ENCODE peak calls at places on chromosomes 11 and 22, in six cellular contexts. L is lower lobe of right lung, T is AG04450, O is heart right ventricle, G is HL-60, I is fibroblast of pulmonary artery. F is an unnamed sample.

GRCh38 chr11:66934971-66935779 is 23.0 kb downstream of the PC start:
- DNase-seq in L (no peak), T (no peak), O (no peak), G (no peak), I (peak; percentile 69), F (no peak)

GRCh38 chr22:38034278-38034882 is 22.8 kb upstream of the PICK1 start:
- DNase-seq in L (peak; percentile 76), T (peak; percentile 81), O (peak; percentile 74), G (peak; percentile 89), I (peak; percentile 93), F (peak; percentile 59)

GRCh38 chr11:122780296-122780949 is 57.9 kb upstream of the CRTAM start:
- DNase-seq in L (no peak), T (no peak), O (no peak), G (no peak), I (no peak), F (no peak)

GRCh38 chr11:1230121-1230455 is 7.2 kb downstream of the MUC5B start:
- DNase-seq in L (no peak), T (no peak), O (no peak), G (no peak), I (no peak), F (no peak)

GRCh38 chr11:2481253-2481652 is 36.4 kb downstream of the KCNQ1 start:
- DNase-seq in L (no peak), T (no peak), O (no peak), G (peak; percentile 33), I (no peak), F (no peak)

GRCh38 chr22:22362939-22363338 is 118.4 kb downstream of the VPREB1 start:
- DNase-seq in L (no peak), T (no peak), O (no peak), G (no peak), I (no peak), F (no peak)

GRCh38 chr11:73931039-73931645 is 19.7 kb upstream of the DNAJB13 start:
- DNase-seq in L (no peak), T (peak; percentile 54), O (no peak), G (peak; percentile 27), I (peak; percentile 91), F (peak; percentile 76)

GRCh38 chr22:33652596-33652995 is 267.7 kb downstream of the LARGE1 start:
- DNase-seq in L (no peak), T (no peak), O (no peak), G (no peak), I (no peak), F (no peak)

GRCh38 chr22:38203090-38203810 is 1.5 kb downstream of the MAFF start:
- DNase-seq in L (peak; percentile 85), T (no peak), O (no peak), G (no peak), I (peak; percentile 50), F (no peak)

GRCh38 chr11:62909107-62909894 is 11.9 kb downstream of the CHRM1 start:
- DNase-seq in L (peak; percentile 82), T (peak; percentile 39), O (peak; percentile 80), G (no peak), I (peak; percentile 73), F (peak; percentile 59)

GRCh38 chr11:60985991-60986915 is 14.8 kb downstream of the CD6 start:
- DNase-seq in L (peak; percentile 81), T (peak; percentile 3), O (no peak), G (peak; percentile 26), I (peak; percentile 33), F (no peak)

GRCh38 chr11:125155767-125156166 is 8.8 kb upstream of the PKNOX2 start:
- DNase-seq in L (no peak), T (no peak), O (no peak), G (no peak), I (no peak), F (no peak)

GRCh38 chr11:12762283-12762682 is 88.1 kb downstream of the TEAD1 start:
- DNase-seq in L (no peak), T (no peak), O (no peak), G (no peak), I (no peak), F (no peak)

GRCh38 chr11:2202071-2202899 is 30.7 kb upstream of the TH start:
- DNase-seq in L (peak; percentile 79), T (no peak), O (no peak), G (no peak), I (no peak), F (no peak)

GRCh38 chr11:45456686-45457085 is 170.5 kb upstream of the SYT13 start:
- DNase-seq in L (no peak), T (no peak), O (no peak), G (no peak), I (no peak), F (no peak)

GRCh38 chr22:45731041-45731797 is 59.6 kb downstream of the ATXN10 start:
- DNase-seq in L (no peak), T (no peak), O (no peak), G (no peak), I (peak; percentile 34), F (no peak)

GRCh38 chr11:13358871-13359270 is 81.3 kb downstream of the BMAL1 start:
- DNase-seq in L (no peak), T (no peak), O (no peak), G (no peak), I (no peak), F (peak; percentile 18)

GRCh38 chr11:119403021-119403420 is 20.0 kb downstream of the THY1 start:
- DNase-seq in L (no peak), T (no peak), O (no peak), G (no peak), I (no peak), F (no peak)

GRCh38 chr11:46277623-46278386 is at the start of gene CREB3L1:
- DNase-seq in L (peak; percentile 70), T (no peak), O (peak; percentile 30), G (no peak), I (no peak), F (no peak)

GRCh38 chr22:42289671-42290269 is 19.3 kb upstream of the TCF20 start:
- DNase-seq in L (no peak), T (no peak), O (no peak), G (no peak), I (no peak), F (peak; percentile 54)

GRCh38 chr11:74157169-74157568 is 13.6 kb downstream of the C2CD3 start:
- DNase-seq in L (no peak), T (no peak), O (no peak), G (no peak), I (no peak), F (no peak)

GRCh38 chr22:24379536-24379935 is 47.9 kb upstream of the ADORA2A start:
- DNase-seq in L (no peak), T (no peak), O (no peak), G (no peak), I (no peak), F (no peak)

GRCh38 chr22:27460596-27461347 is 340.8 kb downstream of the MN1 start:
- DNase-seq in L (no peak), T (peak; percentile 18), O (no peak), G (no peak), I (peak; percentile 54), F (no peak)

GRCh38 chr22:19879651-19879995 is 24.9 kb upstream of the GNB1L start:
- DNase-seq in L (peak; percentile 39), T (no peak), O (no peak), G (no peak), I (no peak), F (no peak)

GRCh38 chr11:8809605-8810272 is 101.2 kb upstream of the AKIP1 start:
- DNase-seq in L (no peak), T (no peak), O (no peak), G (no peak), I (no peak), F (no peak)

GRCh38 chr22:37274380-37274862 is 7.9 kb upstream of the CYTH4 start:
- DNase-seq in L (peak; percentile 85), T (no peak), O (peak; percentile 52), G (peak; percentile 95), I (no peak), F (no peak)

GRCh38 chr22:30575011-30575671 is 676 bp upstream of the GAL3ST1 start:
- DNase-seq in L (no peak), T (peak; percentile 38), O (peak; percentile 9), G (no peak), I (peak; percentile 88), F (no peak)

GRCh38 chr11:82494988-82495432 is 238.7 kb downstream of the FAM181B start:
- DNase-seq in L (no peak), T (no peak), O (no peak), G (no peak), I (no peak), F (no peak)

GRCh38 chr22:19463491-19464469 is 15.2 kb downstream of the UFD1 start:
- DNase-seq in L (no peak), T (peak; percentile 24), O (peak; percentile 32), G (no peak), I (no peak), F (no peak)

GRCh38 chr11:41457216-41458014 is 2.0 kb downstream of the LRRC4C start:
- DNase-seq in L (no peak), T (no peak), O (no peak), G (no peak), I (no peak), F (no peak)

GRCh38 chr11:41456288-41456687 is 3.2 kb downstream of the LRRC4C start:
- DNase-seq in L (no peak), T (no peak), O (no peak), G (no peak), I (no peak), F (no peak)

GRCh38 chr11:41461057-41461681 is 1.7 kb upstream of the LRRC4C start:
- DNase-seq in L (no peak), T (no peak), O (no peak), G (no peak), I (peak; percentile 25), F (no peak)

GRCh38 chr11:41459602-41460405 is at the start of gene LRRC4C:
- DNase-seq in L (no peak), T (no peak), O (no peak), G (no peak), I (no peak), F (no peak)
- H3K4me3 ChIP-seq in L (no peak within 1 kb of the TSS), T (no peak within 1 kb of the TSS), O (no peak within 1 kb of the TSS), G (no peak within 1 kb of the TSS), I (no peak within 1 kb of the TSS), F (peak within 1 kb of the TSS; percentile 30)

GRCh38 chr22:28783786-28784671 is 11.5 kb downstream of the CCDC117 start:
- DNase-seq in L (no peak), T (peak; percentile 15), O (no peak), G (no peak), I (no peak), F (no peak)
- H3K4me3 ChIP-seq in L (peak overlapping the region; percentile 7), T (no peak overlapping the region), O (no peak overlapping the region), G (no peak overlapping the region), I (no peak overlapping the region), F (no peak overlapping the region)

DNA sequence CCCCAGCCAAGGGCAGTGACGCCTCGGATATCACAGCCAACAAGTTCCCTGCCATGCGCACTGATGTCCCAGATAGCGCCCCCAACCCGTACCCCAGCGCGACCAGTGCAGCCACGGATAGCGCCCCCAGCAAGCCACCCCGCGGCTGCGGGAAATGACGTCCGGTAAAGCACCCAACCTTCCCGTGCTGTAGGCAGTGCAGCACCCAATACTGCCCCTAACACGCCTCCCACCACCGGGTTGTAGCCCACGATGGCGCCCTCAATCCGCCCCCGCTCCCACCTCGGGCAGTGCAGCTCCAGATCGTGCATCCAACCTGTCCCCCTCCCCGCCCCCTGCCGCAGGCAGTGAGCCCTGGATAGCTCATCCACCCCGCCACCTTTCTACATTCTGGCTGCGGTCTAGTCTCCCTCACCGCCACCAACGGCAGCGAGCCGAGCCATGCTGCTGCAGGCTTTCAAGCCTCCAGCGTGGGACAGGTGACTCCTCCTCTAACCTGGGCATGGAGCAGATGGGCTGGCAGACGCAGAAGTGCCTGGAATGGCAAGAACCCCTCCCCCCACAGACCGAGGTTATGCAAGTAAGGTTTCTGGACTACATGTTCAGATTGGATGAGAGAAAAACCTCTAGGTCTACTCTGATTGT is 540 bp downstream of the RFPL2 start:
- DNase-seq in L (no peak), T (no peak), O (no peak), G (peak; percentile 33), I (no peak), F (no peak)
- H3K4me3 ChIP-seq in L (peak overlapping the region; percentile 33), T (no peak overlapping the region), O (peak overlapping the region; percentile 20), G (peak overlapping the region; percentile 41), I (no peak overlapping the region), F (peak overlapping the region; percentile 6)

GRCh38 chr22:40204331-40205116 is 26.8 kb downstream of the TNRC6B start:
- DNase-seq in L (no peak), T (no peak), O (no peak), G (no peak), I (peak; percentile 59), F (no peak)
- H3K4me3 ChIP-seq in L (no peak overlapping the region), T (no peak overlapping the region), O (no peak overlapping the region), G (no peak overlapping the region), I (no peak overlapping the region), F (no peak overlapping the region)

F was measured in astrocyte of the cerebellum.